ENCODE peak calls at places on chromosomes 13 and 19, in eight cellular contexts. One of them, this sample, is unnamed.

GRCh38 chr13:41652735-41653361 is 195.5 kb downstream of the RGCC start:
- DNase-seq in ACHN: peak; percentile 45
- DNase-seq in epithelial cell of esophagus: peak; percentile 64
- DNase-seq in amygdala: peak; percentile 1
- DNase-seq in activated naive CD8-positive, alpha-beta T cell treated with anti-CD3 and anti-CD28 coated beads, Interleukin-2, amount 50 U/mL, for 24 hours: peak; percentile 26
- DNase-seq in AG04450: peak; percentile 42
- DNase-seq in T-helper 1 cell: no peak
- DNase-seq in aorta: no peak
- DNase-seq in this sample: peak; percentile 58

GRCh38 chr19:7679017-7679720 is 1.5 kb upstream of the TRAPPC5 start:
- DNase-seq in activated naive CD8-positive, alpha-beta T cell treated with anti-CD3 and anti-CD28 coated beads, Interleukin-2, amount 50 U/mL, for 24 hours: peak; percentile 61
- DNase-seq in T-helper 1 cell: peak; percentile 36
- DNase-seq in amygdala: no peak
- DNase-seq in epithelial cell of esophagus: peak; percentile 14
- DNase-seq in ACHN: no peak
- DNase-seq in AG04450: no peak
- DNase-seq in aorta: no peak
- DNase-seq in this sample: peak; percentile 26

GRCh38 chr19:41225238-41226052 is 6.4 kb downstream of the AXL start:
- DNase-seq in amygdala: no peak
- DNase-seq in T-helper 1 cell: no peak
- DNase-seq in ACHN: peak; percentile 94
- DNase-seq in aorta: peak; percentile 90
- DNase-seq in epithelial cell of esophagus: peak; percentile 95
- DNase-seq in AG04450: peak; percentile 97
- DNase-seq in activated naive CD8-positive, alpha-beta T cell treated with anti-CD3 and anti-CD28 coated beads, Interleukin-2, amount 50 U/mL, for 24 hours: peak; percentile 50
- DNase-seq in this sample: no peak

GRCh38 chr19:58335630-58336029 is 8.8 kb downstream of the ZSCAN22 start:
- DNase-seq in AG04450: no peak
- DNase-seq in T-helper 1 cell: no peak
- DNase-seq in aorta: peak; percentile 31
- DNase-seq in ACHN: no peak
- DNase-seq in amygdala: no peak
- DNase-seq in activated naive CD8-positive, alpha-beta T cell treated with anti-CD3 and anti-CD28 coated beads, Interleukin-2, amount 50 U/mL, for 24 hours: no peak
- DNase-seq in epithelial cell of esophagus: no peak
- DNase-seq in this sample: no peak

GRCh38 chr19:49676136-49676689 is 858 bp upstream of the PRMT1 start:
- DNase-seq in epithelial cell of esophagus: peak; percentile 95
- DNase-seq in AG04450: peak; percentile 86
- DNase-seq in ACHN: peak; percentile 91
- DNase-seq in T-helper 1 cell: no peak
- DNase-seq in activated naive CD8-positive, alpha-beta T cell treated with anti-CD3 and anti-CD28 coated beads, Interleukin-2, amount 50 U/mL, for 24 hours: no peak
- DNase-seq in aorta: peak; percentile 91
- DNase-seq in amygdala: no peak
- DNase-seq in this sample: peak; percentile 93

GRCh38 chr13:77000475-77000874 is 8.6 kb downstream of the CLN5 start:
- DNase-seq in AG04450: no peak
- DNase-seq in activated naive CD8-positive, alpha-beta T cell treated with anti-CD3 and anti-CD28 coated beads, Interleukin-2, amount 50 U/mL, for 24 hours: no peak
- DNase-seq in ACHN: no peak
- DNase-seq in amygdala: no peak
- DNase-seq in T-helper 1 cell: no peak
- DNase-seq in aorta: no peak
- DNase-seq in epithelial cell of esophagus: no peak
- DNase-seq in this sample: no peak

GRCh38 chr19:36115453-36116343 is at the start of gene TBCB:
- DNase-seq in epithelial cell of esophagus: no peak
- DNase-seq in amygdala: no peak
- DNase-seq in aorta: peak; percentile 94
- DNase-seq in ACHN: no peak
- DNase-seq in AG04450: no peak
- DNase-seq in T-helper 1 cell: peak; percentile 86
- DNase-seq in activated naive CD8-positive, alpha-beta T cell treated with anti-CD3 and anti-CD28 coated beads, Interleukin-2, amount 50 U/mL, for 24 hours: peak; percentile 89
- DNase-seq in this sample: peak; percentile 54

GRCh38 chr13:78689011-78689410 is 30.1 kb upstream of the OBI1 start:
- DNase-seq in aorta: no peak
- DNase-seq in epithelial cell of esophagus: no peak
- DNase-seq in AG04450: no peak
- DNase-seq in T-helper 1 cell: no peak
- DNase-seq in activated naive CD8-positive, alpha-beta T cell treated with anti-CD3 and anti-CD28 coated beads, Interleukin-2, amount 50 U/mL, for 24 hours: no peak
- DNase-seq in amygdala: no peak
- DNase-seq in ACHN: peak; percentile 9
- DNase-seq in this sample: peak; percentile 10

GRCh38 chr13:94761407-94761806 is 49.1 kb upstream of the SOX21 start:
- DNase-seq in AG04450: no peak
- DNase-seq in amygdala: no peak
- DNase-seq in aorta: no peak
- DNase-seq in T-helper 1 cell: no peak
- DNase-seq in ACHN: no peak
- DNase-seq in epithelial cell of esophagus: no peak
- DNase-seq in activated naive CD8-positive, alpha-beta T cell treated with anti-CD3 and anti-CD28 coated beads, Interleukin-2, amount 50 U/mL, for 24 hours: no peak
- DNase-seq in this sample: no peak

GRCh38 chr13:29125934-29126424 is 305.8 kb downstream of the MTUS2 start:
- DNase-seq in amygdala: no peak
- DNase-seq in T-helper 1 cell: no peak
- DNase-seq in AG04450: no peak
- DNase-seq in aorta: no peak
- DNase-seq in ACHN: no peak
- DNase-seq in activated naive CD8-positive, alpha-beta T cell treated with anti-CD3 and anti-CD28 coated beads, Interleukin-2, amount 50 U/mL, for 24 hours: no peak
- DNase-seq in epithelial cell of esophagus: no peak
- DNase-seq in this sample: no peak

GRCh38 chr13:38301236-38301635 is 48.4 kb upstream of the UFM1 start:
- DNase-seq in epithelial cell of esophagus: no peak
- DNase-seq in activated naive CD8-positive, alpha-beta T cell treated with anti-CD3 and anti-CD28 coated beads, Interleukin-2, amount 50 U/mL, for 24 hours: no peak
- DNase-seq in aorta: no peak
- DNase-seq in ACHN: no peak
- DNase-seq in amygdala: no peak
- DNase-seq in AG04450: no peak
- DNase-seq in T-helper 1 cell: no peak
- DNase-seq in this sample: no peak

GRCh38 chr19:3224346-3225325 is at the start of gene CELF5:
- DNase-seq in ACHN: peak; percentile 43
- DNase-seq in aorta: no peak
- DNase-seq in T-helper 1 cell: peak; percentile 40
- DNase-seq in epithelial cell of esophagus: peak; percentile 23
- DNase-seq in AG04450: no peak
- DNase-seq in amygdala: no peak
- DNase-seq in activated naive CD8-positive, alpha-beta T cell treated with anti-CD3 and anti-CD28 coated beads, Interleukin-2, amount 50 U/mL, for 24 hours: peak; percentile 65
- DNase-seq in this sample: no peak

GRCh38 chr19:55136399-55137102 is 12.5 kb downstream of the TNNT1 start:
- DNase-seq in amygdala: no peak
- DNase-seq in activated naive CD8-positive, alpha-beta T cell treated with anti-CD3 and anti-CD28 coated beads, Interleukin-2, amount 50 U/mL, for 24 hours: no peak
- DNase-seq in aorta: no peak
- DNase-seq in epithelial cell of esophagus: no peak
- DNase-seq in T-helper 1 cell: no peak
- DNase-seq in ACHN: no peak
- DNase-seq in AG04450: no peak
- DNase-seq in this sample: no peak

GRCh38 chr13:27442071-27442647 is 8.2 kb downstream of the MTIF3 start:
- DNase-seq in T-helper 1 cell: no peak
- DNase-seq in AG04450: no peak
- DNase-seq in activated naive CD8-positive, alpha-beta T cell treated with anti-CD3 and anti-CD28 coated beads, Interleukin-2, amount 50 U/mL, for 24 hours: peak; percentile 36
- DNase-seq in aorta: no peak
- DNase-seq in epithelial cell of esophagus: peak; percentile 19
- DNase-seq in ACHN: no peak
- DNase-seq in amygdala: no peak
- DNase-seq in this sample: peak; percentile 97

GRCh38 chr19:54029930-54030490 is 33.7 kb downstream of the VSTM1 start:
- DNase-seq in T-helper 1 cell: no peak
- DNase-seq in ACHN: peak; percentile 39
- DNase-seq in amygdala: no peak
- DNase-seq in activated naive CD8-positive, alpha-beta T cell treated with anti-CD3 and anti-CD28 coated beads, Interleukin-2, amount 50 U/mL, for 24 hours: peak; percentile 65
- DNase-seq in aorta: no peak
- DNase-seq in epithelial cell of esophagus: peak; percentile 55
- DNase-seq in AG04450: no peak
- DNase-seq in this sample: peak; percentile 96

GRCh38 chr13:95624020-95624419 is 20.5 kb downstream of the DZIP1 start:
- DNase-seq in ACHN: peak; percentile 50
- DNase-seq in epithelial cell of esophagus: peak; percentile 68
- DNase-seq in AG04450: no peak
- DNase-seq in aorta: no peak
- DNase-seq in activated naive CD8-positive, alpha-beta T cell treated with anti-CD3 and anti-CD28 coated beads, Interleukin-2, amount 50 U/mL, for 24 hours: peak; percentile 11
- DNase-seq in T-helper 1 cell: no peak
- DNase-seq in amygdala: no peak
- DNase-seq in this sample: peak; percentile 12

GRCh38 chr19:1553415-1553814 is 14.7 kb downstream of the MEX3D start:
- DNase-seq in activated naive CD8-positive, alpha-beta T cell treated with anti-CD3 and anti-CD28 coated beads, Interleukin-2, amount 50 U/mL, for 24 hours: no peak
- DNase-seq in amygdala: no peak
- DNase-seq in T-helper 1 cell: no peak
- DNase-seq in ACHN: no peak
- DNase-seq in aorta: no peak
- DNase-seq in epithelial cell of esophagus: no peak
- DNase-seq in AG04450: no peak
- DNase-seq in this sample: no peak

GRCh38 chr13:46698015-46698414 is 98.9 kb downstream of the ESD start:
- DNase-seq in ACHN: no peak
- DNase-seq in aorta: peak; percentile 78
- DNase-seq in activated naive CD8-positive, alpha-beta T cell treated with anti-CD3 and anti-CD28 coated beads, Interleukin-2, amount 50 U/mL, for 24 hours: no peak
- DNase-seq in T-helper 1 cell: no peak
- DNase-seq in epithelial cell of esophagus: no peak
- DNase-seq in amygdala: no peak
- DNase-seq in AG04450: no peak
- DNase-seq in this sample: no peak

GRCh38 chr13:40494513-40494912 is 171.9 kb downstream of the FOXO1 start:
- DNase-seq in epithelial cell of esophagus: no peak
- DNase-seq in ACHN: no peak
- DNase-seq in AG04450: no peak
- DNase-seq in aorta: no peak
- DNase-seq in amygdala: no peak
- DNase-seq in T-helper 1 cell: no peak
- DNase-seq in activated naive CD8-positive, alpha-beta T cell treated with anti-CD3 and anti-CD28 coated beads, Interleukin-2, amount 50 U/mL, for 24 hours: no peak
- DNase-seq in this sample: no peak

GRCh38 chr19:1512671-1513491 is at the start of gene ADAMTSL5:
- DNase-seq in activated naive CD8-positive, alpha-beta T cell treated with anti-CD3 and anti-CD28 coated beads, Interleukin-2, amount 50 U/mL, for 24 hours: peak; percentile 81
- DNase-seq in AG04450: no peak
- DNase-seq in ACHN: peak; percentile 72
- DNase-seq in epithelial cell of esophagus: peak; percentile 77
- DNase-seq in T-helper 1 cell: peak; percentile 33
- DNase-seq in amygdala: no peak
- DNase-seq in aorta: no peak
- DNase-seq in this sample: no peak

GRCh38 chr19:39297931-39298634 is 1.9 kb downstream of the IFNL1 start:
- DNase-seq in epithelial cell of esophagus: no peak
- DNase-seq in aorta: peak; percentile 66
- DNase-seq in activated naive CD8-positive, alpha-beta T cell treated with anti-CD3 and anti-CD28 coated beads, Interleukin-2, amount 50 U/mL, for 24 hours: peak; percentile 53
- DNase-seq in amygdala: no peak
- DNase-seq in AG04450: no peak
- DNase-seq in ACHN: no peak
- DNase-seq in T-helper 1 cell: peak; percentile 19
- DNase-seq in this sample: no peak

GRCh38 chr19:50313812-50314536 is 15.2 kb downstream of the KCNC3 start:
- DNase-seq in epithelial cell of esophagus: no peak
- DNase-seq in amygdala: no peak
- DNase-seq in T-helper 1 cell: no peak
- DNase-seq in ACHN: no peak
- DNase-seq in AG04450: no peak
- DNase-seq in aorta: peak; percentile 51
- DNase-seq in activated naive CD8-positive, alpha-beta T cell treated with anti-CD3 and anti-CD28 coated beads, Interleukin-2, amount 50 U/mL, for 24 hours: no peak
- DNase-seq in this sample: peak; percentile 30

GRCh38 chr19:50926144-50926543 is 14.9 kb upstream of the KLK4 start:
- DNase-seq in ACHN: no peak
- DNase-seq in AG04450: no peak
- DNase-seq in amygdala: no peak
- DNase-seq in epithelial cell of esophagus: no peak
- DNase-seq in T-helper 1 cell: no peak
- DNase-seq in activated naive CD8-positive, alpha-beta T cell treated with anti-CD3 and anti-CD28 coated beads, Interleukin-2, amount 50 U/mL, for 24 hours: no peak
- DNase-seq in aorta: no peak
- DNase-seq in this sample: no peak

GRCh38 chr19:50967924-50968708 is 1.3 kb downstream of the KLK6 start:
- DNase-seq in epithelial cell of esophagus: no peak
- DNase-seq in ACHN: no peak
- DNase-seq in activated naive CD8-positive, alpha-beta T cell treated with anti-CD3 and anti-CD28 coated beads, Interleukin-2, amount 50 U/mL, for 24 hours: no peak
- DNase-seq in AG04450: no peak
- DNase-seq in T-helper 1 cell: no peak
- DNase-seq in aorta: peak; percentile 20
- DNase-seq in amygdala: no peak
- DNase-seq in this sample: no peak

GRCh38 chr13:89969996-89970709 is 1377.3 kb upstream of the MIR17HG start:
- DNase-seq in ACHN: no peak
- DNase-seq in amygdala: no peak
- DNase-seq in T-helper 1 cell: no peak
- DNase-seq in aorta: no peak
- DNase-seq in AG04450: no peak
- DNase-seq in activated naive CD8-positive, alpha-beta T cell treated with anti-CD3 and anti-CD28 coated beads, Interleukin-2, amount 50 U/mL, for 24 hours: no peak
- DNase-seq in epithelial cell of esophagus: no peak
- DNase-seq in this sample: no peak

GRCh38 chr13:110055089-110055488 is 251.9 kb downstream of the COL4A1 start:
- DNase-seq in amygdala: no peak
- DNase-seq in AG04450: no peak
- DNase-seq in epithelial cell of esophagus: peak; percentile 7
- DNase-seq in activated naive CD8-positive, alpha-beta T cell treated with anti-CD3 and anti-CD28 coated beads, Interleukin-2, amount 50 U/mL, for 24 hours: no peak
- DNase-seq in T-helper 1 cell: no peak
- DNase-seq in ACHN: no peak
- DNase-seq in aorta: no peak
- DNase-seq in this sample: no peak

GRCh38 chr19:1206733-1207301 is 1.2 kb downstream of the STK11 start:
- DNase-seq in amygdala: no peak
- DNase-seq in aorta: no peak
- DNase-seq in epithelial cell of esophagus: peak; percentile 47
- DNase-seq in AG04450: no peak
- DNase-seq in T-helper 1 cell: no peak
- DNase-seq in activated naive CD8-positive, alpha-beta T cell treated with anti-CD3 and anti-CD28 coated beads, Interleukin-2, amount 50 U/mL, for 24 hours: peak; percentile 34
- DNase-seq in ACHN: no peak
- DNase-seq in this sample: peak; percentile 56

GRCh38 chr19:53982611-53983010 is 8.8 kb upstream of the CACNG6 start:
- DNase-seq in activated naive CD8-positive, alpha-beta T cell treated with anti-CD3 and anti-CD28 coated beads, Interleukin-2, amount 50 U/mL, for 24 hours: no peak
- DNase-seq in T-helper 1 cell: no peak
- DNase-seq in amygdala: no peak
- DNase-seq in ACHN: no peak
- DNase-seq in epithelial cell of esophagus: no peak
- DNase-seq in aorta: peak; percentile 78
- DNase-seq in AG04450: no peak
- DNase-seq in this sample: no peak

GRCh38 chr19:44069415-44069814 is 2.5 kb upstream of the ZNF284 start:
- DNase-seq in AG04450: no peak
- DNase-seq in aorta: no peak
- DNase-seq in T-helper 1 cell: no peak
- DNase-seq in ACHN: no peak
- DNase-seq in epithelial cell of esophagus: no peak
- DNase-seq in amygdala: no peak
- DNase-seq in activated naive CD8-positive, alpha-beta T cell treated with anti-CD3 and anti-CD28 coated beads, Interleukin-2, amount 50 U/mL, for 24 hours: no peak
- DNase-seq in this sample: no peak

GRCh38 chr13:110771194-110771593 is 57.7 kb downstream of the ING1 start:
- DNase-seq in amygdala: no peak
- DNase-seq in T-helper 1 cell: no peak
- DNase-seq in activated naive CD8-positive, alpha-beta T cell treated with anti-CD3 and anti-CD28 coated beads, Interleukin-2, amount 50 U/mL, for 24 hours: no peak
- DNase-seq in AG04450: no peak
- DNase-seq in epithelial cell of esophagus: no peak
- DNase-seq in ACHN: no peak
- DNase-seq in aorta: no peak
- DNase-seq in this sample: no peak

GRCh38 chr19:11203194-11204075 is 6.1 kb upstream of the KANK2 start:
- DNase-seq in epithelial cell of esophagus: no peak
- DNase-seq in activated naive CD8-positive, alpha-beta T cell treated with anti-CD3 and anti-CD28 coated beads, Interleukin-2, amount 50 U/mL, for 24 hours: peak; percentile 65
- DNase-seq in T-helper 1 cell: no peak
- DNase-seq in aorta: peak; percentile 94
- DNase-seq in ACHN: peak; percentile 59
- DNase-seq in amygdala: no peak
- DNase-seq in AG04450: peak; percentile 30
- DNase-seq in this sample: peak; percentile 34

GRCh38 chr13:53028063-53028462 is 550 bp upstream of the OLFM4 start:
- DNase-seq in ACHN: no peak
- DNase-seq in epithelial cell of esophagus: no peak
- DNase-seq in T-helper 1 cell: no peak
- DNase-seq in aorta: no peak
- DNase-seq in activated naive CD8-positive, alpha-beta T cell treated with anti-CD3 and anti-CD28 coated beads, Interleukin-2, amount 50 U/mL, for 24 hours: no peak
- DNase-seq in AG04450: no peak
- DNase-seq in amygdala: no peak
- DNase-seq in this sample: no peak

GRCh38 chr19:1425102-1425842 is 12.9 kb upstream of the RPS15 start:
- DNase-seq in ACHN: no peak
- DNase-seq in T-helper 1 cell: no peak
- DNase-seq in aorta: no peak
- DNase-seq in epithelial cell of esophagus: peak; percentile 91
- DNase-seq in amygdala: no peak
- DNase-seq in activated naive CD8-positive, alpha-beta T cell treated with anti-CD3 and anti-CD28 coated beads, Interleukin-2, amount 50 U/mL, for 24 hours: no peak
- DNase-seq in AG04450: no peak
- DNase-seq in this sample: no peak

GRCh38 chr13:94115054-94115453 is 364.4 kb downstream of the DCT start:
- DNase-seq in aorta: no peak
- DNase-seq in epithelial cell of esophagus: no peak
- DNase-seq in AG04450: no peak
- DNase-seq in T-helper 1 cell: no peak
- DNase-seq in amygdala: no peak
- DNase-seq in ACHN: peak; percentile 8
- DNase-seq in activated naive CD8-positive, alpha-beta T cell treated with anti-CD3 and anti-CD28 coated beads, Interleukin-2, amount 50 U/mL, for 24 hours: no peak
- DNase-seq in this sample: no peak